ENCODE peak calls at places on chromosomes 12 and 14, in nine cellular contexts. One of them, this sample, is unnamed.

GRCh38 chr12:21683115-21683514 is 25.5 kb upstream of the LDHB start:
- DNase-seq in suprapubic skin: no peak
- DNase-seq in putamen: no peak
- DNase-seq in activated CD8-positive, alpha-beta memory T cell treated with anti-CD3 and anti-CD28 coated beads for 48 hours: no peak
- DNase-seq in activated naive CD4-positive, alpha-beta T cell treated with Interleukin-2 at 50 U/mL for 16 hours: no peak
- DNase-seq in NCI-H2171: no peak
- DNase-seq in immature natural killer cell: no peak
- DNase-seq in T-helper 2 cell: no peak
- DNase-seq in fibroblast of the aortic adventitia: no peak
- DNase-seq in this sample: no peak

GRCh38 chr12:89733579-89734201 is 25.1 kb upstream of the ATP2B1 start:
- DNase-seq in fibroblast of the aortic adventitia: peak
- DNase-seq in T-helper 2 cell: peak
- DNase-seq in NCI-H2171: no peak
- DNase-seq in activated CD8-positive, alpha-beta memory T cell treated with anti-CD3 and anti-CD28 coated beads for 48 hours: no peak
- DNase-seq in suprapubic skin: no peak
- DNase-seq in immature natural killer cell: peak
- DNase-seq in activated naive CD4-positive, alpha-beta T cell treated with Interleukin-2 at 50 U/mL for 16 hours: no peak
- DNase-seq in putamen: peak
- DNase-seq in this sample: no peak

GRCh38 chr14:76863724-76864407 is 37.7 kb downstream of the LRRC74A start:
- DNase-seq in putamen: peak
- DNase-seq in suprapubic skin: no peak
- DNase-seq in fibroblast of the aortic adventitia: no peak
- DNase-seq in immature natural killer cell: no peak
- DNase-seq in activated naive CD4-positive, alpha-beta T cell treated with Interleukin-2 at 50 U/mL for 16 hours: no peak
- DNase-seq in NCI-H2171: peak
- DNase-seq in activated CD8-positive, alpha-beta memory T cell treated with anti-CD3 and anti-CD28 coated beads for 48 hours: no peak
- DNase-seq in T-helper 2 cell: no peak
- DNase-seq in this sample: peak

GRCh38 chr14:63308723-63309317 is 9.9 kb downstream of the GPHB5 start:
- DNase-seq in NCI-H2171: peak
- DNase-seq in fibroblast of the aortic adventitia: peak
- DNase-seq in activated naive CD4-positive, alpha-beta T cell treated with Interleukin-2 at 50 U/mL for 16 hours: no peak
- DNase-seq in T-helper 2 cell: no peak
- DNase-seq in activated CD8-positive, alpha-beta memory T cell treated with anti-CD3 and anti-CD28 coated beads for 48 hours: no peak
- DNase-seq in immature natural killer cell: no peak
- DNase-seq in suprapubic skin: no peak
- DNase-seq in putamen: no peak
- DNase-seq in this sample: peak

GRCh38 chr12:130813949-130814348 is 25.1 kb downstream of the STX2 start:
- DNase-seq in activated naive CD4-positive, alpha-beta T cell treated with Interleukin-2 at 50 U/mL for 16 hours: no peak
- DNase-seq in NCI-H2171: no peak
- DNase-seq in activated CD8-positive, alpha-beta memory T cell treated with anti-CD3 and anti-CD28 coated beads for 48 hours: no peak
- DNase-seq in suprapubic skin: no peak
- DNase-seq in T-helper 2 cell: no peak
- DNase-seq in immature natural killer cell: no peak
- DNase-seq in putamen: no peak
- DNase-seq in fibroblast of the aortic adventitia: no peak
- DNase-seq in this sample: no peak

GRCh38 chr12:41942355-41942754 is 202.3 kb downstream of the GXYLT1 start:
- DNase-seq in NCI-H2171: no peak
- DNase-seq in immature natural killer cell: no peak
- DNase-seq in T-helper 2 cell: no peak
- DNase-seq in activated CD8-positive, alpha-beta memory T cell treated with anti-CD3 and anti-CD28 coated beads for 48 hours: no peak
- DNase-seq in putamen: no peak
- DNase-seq in suprapubic skin: no peak
- DNase-seq in fibroblast of the aortic adventitia: no peak
- DNase-seq in activated naive CD4-positive, alpha-beta T cell treated with Interleukin-2 at 50 U/mL for 16 hours: no peak
- DNase-seq in this sample: no peak

GRCh38 chr14:26765768-26766550 is 168.1 kb upstream of the NOVA1 start:
- DNase-seq in T-helper 2 cell: no peak
- DNase-seq in activated CD8-positive, alpha-beta memory T cell treated with anti-CD3 and anti-CD28 coated beads for 48 hours: no peak
- DNase-seq in NCI-H2171: no peak
- DNase-seq in immature natural killer cell: no peak
- DNase-seq in suprapubic skin: no peak
- DNase-seq in activated naive CD4-positive, alpha-beta T cell treated with Interleukin-2 at 50 U/mL for 16 hours: no peak
- DNase-seq in fibroblast of the aortic adventitia: peak
- DNase-seq in putamen: peak
- DNase-seq in this sample: peak

GRCh38 chr12:89179245-89179644 is 173.1 kb downstream of the DUSP6 start:
- DNase-seq in activated CD8-positive, alpha-beta memory T cell treated with anti-CD3 and anti-CD28 coated beads for 48 hours: no peak
- DNase-seq in putamen: no peak
- DNase-seq in T-helper 2 cell: no peak
- DNase-seq in NCI-H2171: no peak
- DNase-seq in fibroblast of the aortic adventitia: no peak
- DNase-seq in activated naive CD4-positive, alpha-beta T cell treated with Interleukin-2 at 50 U/mL for 16 hours: no peak
- DNase-seq in immature natural killer cell: no peak
- DNase-seq in suprapubic skin: no peak
- DNase-seq in this sample: no peak

GRCh38 chr12:48995061-48995879 is 3.9 kb downstream of the DDN start:
- DNase-seq in immature natural killer cell: peak
- DNase-seq in activated CD8-positive, alpha-beta memory T cell treated with anti-CD3 and anti-CD28 coated beads for 48 hours: no peak
- DNase-seq in putamen: peak
- DNase-seq in activated naive CD4-positive, alpha-beta T cell treated with Interleukin-2 at 50 U/mL for 16 hours: peak
- DNase-seq in T-helper 2 cell: peak
- DNase-seq in fibroblast of the aortic adventitia: peak
- DNase-seq in NCI-H2171: peak
- DNase-seq in suprapubic skin: peak
- DNase-seq in this sample: peak

GRCh38 chr14:99244960-99245340 is 27.0 kb downstream of the BCL11B start:
- DNase-seq in fibroblast of the aortic adventitia: no peak
- DNase-seq in activated naive CD4-positive, alpha-beta T cell treated with Interleukin-2 at 50 U/mL for 16 hours: no peak
- DNase-seq in T-helper 2 cell: no peak
- DNase-seq in immature natural killer cell: no peak
- DNase-seq in suprapubic skin: no peak
- DNase-seq in putamen: no peak
- DNase-seq in NCI-H2171: no peak
- DNase-seq in activated CD8-positive, alpha-beta memory T cell treated with anti-CD3 and anti-CD28 coated beads for 48 hours: no peak
- DNase-seq in this sample: no peak

This sample was measured in NCI-H2081.